ENCODE peak calls at places on chromosomes 4 and X, in six cellular contexts. R, G, P, B, A and N are unnamed samples.

GRCh38 chr4:119731146-119731742 is 102.6 kb upstream of the PDE5A start:
- DNase-seq in R (no peak), G (no peak), P (no peak), B (no peak), A (no peak), N (no peak)

GRCh38 chr4:82680834-82681233 is 117.8 kb downstream of the SCD5 start:
- DNase-seq in R (no peak), G (no peak), P (no peak), B (no peak), A (no peak), N (no peak)

GRCh38 chr4:165627128-165627527 is 245.9 kb upstream of the TLL1 start:
- DNase-seq in R (no peak), G (no peak), P (no peak), B (no peak), A (no peak), N (no peak)

GRCh38 chrX:88586317-88586716 is 160.7 kb upstream of the CPXCR1 start:
- DNase-seq in R (no peak), G (no peak), P (no peak), B (no peak), A (no peak), N (no peak)

GRCh38 chr4:145502809-145503208 is 21.2 kb downstream of the SMAD1 start:
- DNase-seq in R (no peak), G (no peak), P (no peak), B (no peak), A (no peak), N (no peak)

GRCh38 chr4:163330828-163331628 is 1.4 kb downstream of the NPY1R start:
- DNase-seq in R (no peak), G (no peak), P (no peak), B (no peak), A (no peak), N (no peak)

GRCh38 chr4:111641813-111642579 is 503.3 kb upstream of the FAM241A start:
- DNase-seq in R (peak; percentile 98), G (no peak), P (peak; percentile 14), B (peak; percentile 54), A (peak; percentile 88), N (peak; percentile 39)

GRCh38 chrX:31293409-31293808 is 221.6 kb upstream of the FTHL17 start:
- DNase-seq in R (no peak), G (no peak), P (no peak), B (no peak), A (no peak), N (no peak)

GRCh38 chrX:55135171-55135570 is 46.4 kb downstream of the PAGE2 start:
- DNase-seq in R (peak; percentile 36), G (peak; percentile 46), P (peak; percentile 9), B (peak; percentile 16), A (no peak), N (peak; percentile 1)

GRCh38 chr4:13766722-13767495 is 139.4 kb upstream of the BOD1L1 start:
- DNase-seq in R (no peak), G (no peak), P (peak; percentile 28), B (no peak), A (no peak), N (no peak)

GRCh38 chr4:62771656-62772557 is 1571.8 kb downstream of the ADGRL3 start:
- DNase-seq in R (no peak), G (no peak), P (no peak), B (no peak), A (no peak), N (no peak)

GRCh38 chr4:5524900-5525299 is 183.5 kb downstream of the EVC2 start:
- DNase-seq in R (peak; percentile 65), G (no peak), P (peak; percentile 12), B (no peak), A (peak; percentile 58), N (peak; percentile 12)

GRCh38 chrX:151009582-151009981 is 26.4 kb downstream of the HMGB3 start:
- DNase-seq in R (no peak), G (no peak), P (no peak), B (no peak), A (no peak), N (no peak)

GRCh38 chrX:151006410-151007109 is 23.4 kb downstream of the HMGB3 start:
- DNase-seq in R (no peak), G (no peak), P (no peak), B (no peak), A (no peak), N (no peak)

GRCh38 chrX:151000901-151001301 is 17.8 kb downstream of the HMGB3 start:
- DNase-seq in R (no peak), G (no peak), P (no peak), B (no peak), A (no peak), N (no peak)

DNA sequence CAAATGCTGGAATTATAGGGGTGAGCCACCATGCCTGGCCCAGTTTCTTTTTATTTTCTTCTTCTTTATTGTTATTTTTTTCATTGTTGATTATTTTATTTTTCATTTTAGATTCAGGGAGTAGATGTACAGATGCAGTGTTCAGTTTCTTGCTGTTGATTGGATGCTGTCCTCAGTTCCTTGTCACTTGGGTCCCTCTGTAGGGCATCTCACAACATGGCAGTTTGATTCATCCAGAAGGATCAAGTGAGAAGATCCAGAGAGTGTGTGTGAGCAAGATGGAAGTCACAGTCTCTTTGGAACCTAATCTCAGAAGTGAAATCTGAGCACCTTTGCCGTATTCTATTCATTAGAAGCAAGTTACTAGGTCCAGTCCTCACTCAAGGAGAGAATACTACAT is 20.9 kb downstream of the HMGB3 start:
- DNase-seq in R (peak; percentile 10), G (no peak), P (no peak), B (no peak), A (no peak), N (no peak)
- H3K4me3 ChIP-seq in R (no peak overlapping the region), G (no peak overlapping the region), P (no peak overlapping the region), B (no peak overlapping the region), A (no peak overlapping the region), N (no peak overlapping the region)

GRCh38 chr4:95050980-95051688 is 293.4 kb downstream of the BMPR1B start:
- DNase-seq in R (no peak), G (no peak), P (no peak), B (no peak), A (no peak), N (no peak)
- H3K4me3 ChIP-seq in R (no peak overlapping the region), G (no peak overlapping the region), P (no peak overlapping the region), B (no peak overlapping the region), A (no peak overlapping the region), N (no peak overlapping the region)

DNA sequence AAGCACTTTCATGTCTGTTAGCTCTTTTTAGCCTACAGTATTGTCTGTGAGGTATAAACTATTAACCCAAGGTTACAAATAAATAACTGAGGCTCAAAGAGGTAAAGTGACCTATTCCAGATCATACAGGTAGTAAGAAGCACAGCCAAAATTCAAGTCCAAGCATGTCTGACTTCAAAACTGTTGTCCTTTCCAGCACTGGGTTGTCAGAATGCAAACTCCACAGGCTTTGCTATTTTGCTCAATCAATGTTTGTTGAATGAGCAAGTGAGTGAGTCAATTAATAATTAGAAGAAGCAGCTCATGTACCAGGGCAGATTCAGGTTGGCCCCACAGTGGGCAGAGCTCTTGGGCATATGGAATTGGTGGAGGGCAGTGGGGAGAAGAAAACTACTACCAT is 134.1 kb upstream of the ARHGEF9 start:
- DNase-seq in R (no peak), G (no peak), P (no peak), B (no peak), A (no peak), N (no peak)
- H3K4me3 ChIP-seq in R (no peak overlapping the region), G (no peak overlapping the region), P (no peak overlapping the region), B (no peak overlapping the region), A (no peak overlapping the region), N (no peak overlapping the region)

GRCh38 chr4:7785017-7785416 is 154.6 kb downstream of the AFAP1 start:
- DNase-seq in R (peak; percentile 32), G (peak; percentile 18), P (no peak), B (no peak), A (peak; percentile 57), N (peak; percentile 10)
- H3K4me3 ChIP-seq in R (no peak overlapping the region), G (no peak overlapping the region), P (no peak overlapping the region), B (no peak overlapping the region), A (no peak overlapping the region), N (no peak overlapping the region)

GRCh38 chr4:11428701-11429571 is at the start of gene HS3ST1:
- DNase-seq in R (peak; percentile 13), G (peak; percentile 95), P (peak; percentile 82), B (peak; percentile 71), A (no peak), N (peak; percentile 76)
- H3K4me3 ChIP-seq in R (peak within 1 kb of the TSS; percentile 48), G (peak within 1 kb of the TSS; percentile 47), P (peak within 1 kb of the TSS; percentile 62), B (peak within 1 kb of the TSS; percentile 60), A (peak within 1 kb of the TSS; percentile 13), N (peak within 1 kb of the TSS; percentile 58)

DNA sequence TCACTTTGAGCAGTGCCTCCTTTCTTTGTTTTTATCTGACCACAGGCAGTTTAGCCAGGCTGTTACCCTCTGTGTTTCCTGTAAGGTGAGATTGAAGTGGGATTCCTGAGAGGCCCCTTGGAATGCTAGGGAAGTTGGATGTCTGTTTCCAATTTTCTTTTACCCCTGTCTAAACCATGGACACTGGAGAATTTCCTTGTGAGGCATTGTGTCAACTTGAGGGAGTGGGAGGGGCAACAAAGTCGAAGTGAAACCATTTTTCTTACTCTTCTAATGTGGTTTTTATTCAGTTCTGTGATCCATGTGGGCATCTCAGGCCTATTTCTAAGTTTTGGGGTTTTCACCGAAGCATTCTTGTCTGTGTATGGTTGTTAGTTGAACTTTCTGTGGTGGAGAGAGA is 296.1 kb upstream of the UGT8 start:
- DNase-seq in R (no peak), G (no peak), P (no peak), B (no peak), A (no peak), N (no peak)
- H3K4me3 ChIP-seq in R (no peak overlapping the region), G (no peak overlapping the region), P (no peak overlapping the region), B (no peak overlapping the region), A (no peak overlapping the region), N (no peak overlapping the region)

GRCh38 chr4:7810792-7811535 is 128.7 kb downstream of the AFAP1 start:
- DNase-seq in R (no peak), G (peak; percentile 56), P (no peak), B (no peak), A (no peak), N (no peak)

GRCh38 chr4:7813674-7814073 is 126.0 kb downstream of the AFAP1 start:
- DNase-seq in R (peak; percentile 93), G (no peak), P (no peak), B (no peak), A (peak; percentile 41), N (no peak)

GRCh38 chr4:7812921-7813320 is 126.7 kb downstream of the AFAP1 start:
- DNase-seq in R (peak; percentile 78), G (no peak), P (no peak), B (no peak), A (no peak), N (no peak)

GRCh38 chr4:7812191-7812860 is 127.3 kb downstream of the AFAP1 start:
- DNase-seq in R (no peak), G (no peak), P (no peak), B (no peak), A (no peak), N (no peak)

DNA sequence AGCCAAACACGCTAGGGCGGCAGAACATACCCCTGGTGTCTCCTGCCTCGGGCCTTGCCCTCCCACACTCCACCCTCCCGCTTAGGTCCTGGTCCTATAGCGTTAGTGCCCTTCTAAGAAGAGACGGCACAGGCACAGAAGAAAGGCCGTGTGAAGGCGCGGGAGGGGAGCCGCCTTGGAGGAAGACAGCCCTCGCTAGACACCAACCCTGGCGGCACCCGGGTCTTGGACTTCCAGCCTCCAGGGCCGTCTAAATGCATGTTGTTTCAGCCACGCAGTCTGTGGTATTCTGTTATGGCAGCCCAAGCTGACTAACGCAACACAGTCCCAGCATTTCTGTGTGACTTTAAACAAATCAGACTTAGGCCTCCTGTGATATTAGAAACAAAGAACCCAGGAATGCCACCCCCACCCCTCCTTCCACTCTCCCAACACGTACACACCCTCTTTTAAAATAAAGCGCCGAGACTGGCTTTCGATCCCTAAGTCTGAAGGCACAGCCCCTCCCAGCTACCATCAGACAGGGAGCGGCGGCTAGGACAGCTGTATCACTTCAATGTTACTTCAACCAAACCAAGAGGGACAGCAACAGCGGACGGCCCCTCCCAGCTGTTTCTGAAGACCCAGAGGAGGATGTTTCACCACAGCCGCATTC is 128.0 kb downstream of the AFAP1 start:
- DNase-seq in R (peak; percentile 92), G (peak; percentile 63), P (peak; percentile 74), B (peak; percentile 56), A (peak; percentile 23), N (no peak)
- H3K4me3 ChIP-seq in R (no peak overlapping the region), G (peak overlapping the region; percentile 2), P (no peak overlapping the region), B (peak overlapping the region; percentile 14), A (no peak overlapping the region), N (no peak overlapping the region)